ENCODE peak calls at places on chromosomes 2 and 18, in four cellular contexts. S is fibroblast of pulmonary artery, B is cardiac muscle cell, U is pancreas. Y is an unnamed sample.

GRCh38 chr2:218033208-218033589 is 30.4 kb upstream of the TNS1 start:
- DNase-seq in U (peak), B (no peak), S (no peak), Y (no peak)

GRCh38 chr2:18647731-18648130 is 58.4 kb upstream of the NT5C1B start:
- DNase-seq in U (no peak), S (no peak), B (no peak), Y (no peak)

GRCh38 chr2:55103039-55103438 is 52.8 kb upstream of the RTN4 start:
- DNase-seq in S (no peak), U (no peak), B (peak), Y (no peak)

GRCh38 chr2:15554525-15555218 is 6.5 kb downstream of the NBAS start:
- DNase-seq in S (no peak), B (peak), U (no peak), Y (no peak)

GRCh38 chr18:48923746-48924580 is 26.8 kb downstream of the SMAD7 start:
- DNase-seq in B (no peak), S (peak), U (no peak), Y (no peak)

GRCh38 chr2:43542285-43542933 is 53.4 kb downstream of the THADA start:
- DNase-seq in S (peak), U (no peak), B (peak), Y (peak)

GRCh38 chr18:58662118-58662517 is 9.1 kb upstream of the MALT1 start:
- DNase-seq in S (no peak), U (no peak), B (no peak), Y (no peak)

GRCh38 chr2:11745613-11746375 is 638 bp upstream of the LPIN1 start:
- DNase-seq in B (no peak), U (peak), S (no peak), Y (no peak)

GRCh38 chr18:79512461-79513380 is 117.0 kb downstream of the NFATC1 start:
- DNase-seq in U (no peak), B (no peak), S (no peak), Y (no peak)

GRCh38 chr2:240567872-240568677 is at the start of gene RNPEPL1:
- DNase-seq in B (no peak), S (no peak), U (peak), Y (peak)
- TF ChIP-seq CTCF in B (no peak), S (no peak), U (no peak), Y (no peak)

GRCh38 chr2:99066075-99066557 is 75.4 kb upstream of the C2orf15 start:
- DNase-seq in S (peak), U (no peak), B (peak), Y (peak)
- TF ChIP-seq CTCF in S (peak), U (no peak), B (peak), Y (peak)

GRCh38 chr2:148020358-148021058 is at the start of gene ORC4:
- DNase-seq in U (peak), B (peak), S (peak), Y (peak)
- TF ChIP-seq CTCF in U (no peak), B (peak), S (peak), Y (peak)

DNA sequence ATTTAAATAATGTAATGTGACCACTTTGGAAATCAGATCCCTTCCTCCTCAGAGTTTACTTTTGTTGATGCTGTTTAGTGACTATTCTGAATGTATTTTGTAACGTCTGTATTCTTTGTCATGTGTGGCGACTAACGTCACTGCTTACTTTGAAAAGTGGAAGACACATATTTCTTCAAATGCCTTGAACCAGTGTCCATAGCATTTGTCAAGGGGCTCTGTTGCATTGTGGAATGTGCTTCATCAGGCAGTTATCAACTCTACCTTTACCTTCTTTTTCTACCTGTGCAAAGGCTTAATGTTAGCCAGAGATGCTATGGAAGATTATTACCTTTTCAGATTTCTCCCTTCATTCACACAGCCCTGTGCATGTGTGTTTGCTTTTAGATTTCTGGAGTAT is 162.4 kb downstream of the ZNF407 start:
- DNase-seq in S (no peak), B (no peak), U (no peak), Y (no peak)
- TF ChIP-seq CTCF in S (no peak), B (no peak), U (no peak), Y (no peak)

GRCh38 chr2:63048367-63049171 is 2.1 kb upstream of the OTX1 start:
- DNase-seq in U (no peak), S (no peak), B (no peak), Y (no peak)
- TF ChIP-seq CTCF in U (no peak), S (no peak), B (no peak), Y (no peak)

DNA sequence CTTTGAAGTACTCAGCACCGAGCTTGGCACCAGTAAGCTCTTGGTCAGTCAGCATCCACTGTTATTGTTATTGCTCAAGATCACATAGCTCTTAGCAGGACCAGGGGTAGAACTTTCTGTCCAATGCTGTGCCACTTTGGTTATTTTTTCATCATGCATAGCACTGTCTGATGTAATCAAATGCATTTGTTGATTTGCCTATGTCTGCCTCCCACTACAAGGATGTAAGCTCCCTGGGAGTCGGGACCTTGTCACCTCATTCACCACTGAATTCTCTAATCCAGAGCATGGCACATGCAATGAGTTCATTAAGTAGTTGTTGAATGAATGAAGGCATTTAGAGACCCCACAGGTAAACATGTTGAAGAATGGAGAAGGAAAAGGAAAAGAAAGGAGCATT is 29.0 kb upstream of the DLX1 start:
- DNase-seq in S (no peak), U (no peak), B (no peak), Y (no peak)
- TF ChIP-seq CTCF in S (no peak), U (no peak), B (no peak), Y (no peak)

GRCh38 chr2:73997813-73998212 is 13.1 kb downstream of the TET3 start:
- DNase-seq in B (no peak), U (no peak), S (no peak), Y (no peak)

GRCh38 chr2:73993799-73994543 is 9.3 kb downstream of the TET3 start:
- DNase-seq in B (no peak), S (no peak), U (no peak), Y (no peak)

GRCh38 chr2:73993376-73993775 is 8.7 kb downstream of the TET3 start:
- DNase-seq in S (no peak), B (no peak), U (no peak), Y (no peak)

GRCh38 chr2:73994544-73994831 is 9.8 kb downstream of the TET3 start:
- DNase-seq in U (no peak), B (no peak), S (no peak), Y (no peak)

DNA sequence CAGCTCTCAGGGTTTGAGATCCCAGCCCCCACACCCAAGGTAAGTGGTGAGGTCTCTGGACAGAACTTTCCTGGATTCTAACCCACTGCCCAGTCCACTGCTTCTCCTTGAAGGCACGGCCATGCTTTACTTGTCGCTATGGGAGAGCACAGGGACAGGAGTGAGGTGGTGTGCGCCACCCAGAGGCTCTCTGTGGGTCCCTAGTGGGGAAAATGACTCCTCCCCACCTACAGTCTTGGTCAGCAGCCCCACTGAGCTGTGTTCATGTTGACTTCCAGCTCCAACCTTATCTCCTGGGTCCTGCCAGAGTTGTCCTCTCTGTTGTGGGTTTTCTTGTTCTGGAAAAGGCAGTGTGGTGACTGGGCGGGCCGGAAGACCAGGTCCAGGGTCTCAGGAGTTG is 11.1 kb downstream of the TET3 start:
- DNase-seq in B (no peak), S (no peak), U (no peak), Y (no peak)
- TF ChIP-seq CTCF in B (no peak), S (no peak), U (no peak), Y (no peak)

GRCh38 chr18:38790303-38790702 is 1224.7 kb upstream of the CELF4 start:
- DNase-seq in S (no peak), B (no peak), U (no peak), Y (peak)
- TF ChIP-seq CTCF in S (no peak), B (no peak), U (no peak), Y (peak)

GRCh38 chr2:60292242-60292641 is 261.2 kb downstream of the BCL11A start:
- DNase-seq in B (no peak), S (no peak), U (no peak), Y (no peak)

GRCh38 chr2:60295591-60295962 is 257.9 kb downstream of the BCL11A start:
- DNase-seq in B (no peak), U (no peak), S (no peak), Y (no peak)

GRCh38 chr2:60297296-60298010 is 256.0 kb downstream of the BCL11A start:
- DNase-seq in B (no peak), U (no peak), S (no peak), Y (no peak)

GRCh38 chr2:60296219-60296955 is 257.1 kb downstream of the BCL11A start:
- DNase-seq in U (no peak), S (no peak), B (no peak), Y (no peak)

DNA sequence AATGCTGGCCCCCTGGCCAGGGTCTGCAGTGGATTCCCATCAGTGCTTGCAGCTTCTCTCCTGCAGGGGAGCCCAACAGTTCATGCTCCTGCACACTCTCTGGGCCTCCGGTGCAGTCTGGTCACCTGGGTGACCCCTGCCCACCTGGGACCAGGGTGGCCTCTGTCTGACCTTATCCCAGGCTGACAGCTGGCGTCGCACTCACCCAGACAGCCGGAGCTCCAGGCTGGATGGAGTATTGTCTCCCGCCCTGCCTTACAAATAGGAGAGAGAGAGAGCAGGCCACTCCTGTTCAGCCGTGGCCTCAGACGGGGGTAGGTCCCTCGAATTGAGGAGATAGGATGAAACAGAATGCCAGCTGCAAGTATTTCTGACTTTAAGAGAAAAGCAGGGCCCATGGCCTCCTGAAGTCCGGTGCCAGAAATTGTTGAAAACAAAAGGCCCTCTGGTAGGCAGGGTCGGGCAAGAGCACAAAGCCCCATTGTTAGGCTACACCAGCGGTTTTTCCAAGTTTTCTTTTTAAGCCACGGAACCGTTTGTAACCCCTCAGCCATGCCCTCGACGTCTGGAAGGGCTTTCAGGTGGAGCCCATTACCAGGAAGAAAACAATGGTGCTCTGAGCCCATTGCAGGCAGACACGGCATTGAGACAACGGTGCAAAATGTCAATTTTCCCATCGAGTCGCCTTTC is 258.4 kb downstream of the BCL11A start:
- DNase-seq in S (no peak), U (no peak), B (no peak), Y (no peak)
- TF ChIP-seq CTCF in S (no peak), U (no peak), B (no peak), Y (no peak)

Y was measured in MCF 10A.